ENCODE peak calls at places on chromosomes 12 and 14, in five cellular contexts. H is GM12892, M is K562, A is GM12878, D is HepG2. I is an unnamed sample.

GRCh38 chr12:80632835-80633234 is 74.6 kb upstream of the MYF6 start:
- DNase-seq in H (no peak), M (no peak), A (no peak), D (peak; percentile 23), I (no peak)

GRCh38 chr12:6370994-6371754 is 4.2 kb downstream of the SCNN1A start:
- DNase-seq in H (no peak), M (peak; percentile 67), A (peak; percentile 34), D (peak; percentile 97), I (no peak)

GRCh38 chr14:101495827-101496778 is 65.2 kb upstream of the DIO3 start:
- DNase-seq in H (no peak), M (no peak), A (no peak), D (peak; percentile 9), I (no peak)

GRCh38 chr12:116861331-116861730 is 19.9 kb downstream of the HRK start:
- DNase-seq in H (no peak), M (peak; percentile 40), A (peak; percentile 43), D (no peak), I (no peak)

GRCh38 chr12:109246221-109246620 is 62.9 kb downstream of the FOXN4 start:
- DNase-seq in H (no peak), M (no peak), A (no peak), D (no peak), I (no peak)

GRCh38 chr12:92075425-92075891 is 70.2 kb downstream of the BTG1 start:
- DNase-seq in H (no peak), M (peak; percentile 65), A (no peak), D (no peak), I (peak; percentile 16)

GRCh38 chr14:91796622-91797347 is 64.9 kb upstream of the CATSPERB start:
- DNase-seq in H (no peak), M (no peak), A (no peak), D (no peak), I (no peak)

GRCh38 chr14:61520546-61520945 is 174.8 kb upstream of the HIF1A start:
- DNase-seq in H (no peak), M (no peak), A (no peak), D (no peak), I (no peak)

GRCh38 chr12:110249716-110250225 is 31.3 kb upstream of the ATP2A2 start:
- DNase-seq in H (no peak), M (no peak), A (peak; percentile 13), D (peak; percentile 74), I (no peak)

GRCh38 chr12:104182144-104182543 is 33.4 kb upstream of the TXNRD1 start:
- DNase-seq in H (no peak), M (no peak), A (no peak), D (no peak), I (no peak)

GRCh38 chr14:75257241-75257640 is 21.4 kb upstream of the FOS start:
- DNase-seq in H (no peak), M (no peak), A (no peak), D (no peak), I (no peak)

GRCh38 chr12:123063535-123063934 is 83.1 kb downstream of the ARL6IP4 start:
- DNase-seq in H (no peak), M (peak; percentile 60), A (no peak), D (peak; percentile 39), I (no peak)

GRCh38 chr12:107007421-107007820 is 20.5 kb upstream of the MTERF2 start:
- DNase-seq in H (no peak), M (no peak), A (no peak), D (no peak), I (no peak)

GRCh38 chr12:25063873-25064598 is 115.1 kb upstream of the BCAT1 start:
- DNase-seq in H (no peak), M (no peak), A (no peak), D (no peak), I (no peak)

GRCh38 chr12:116358850-116359761 is 81.6 kb upstream of the MED13L start:
- DNase-seq in H (peak; percentile 52), M (peak; percentile 94), A (no peak), D (peak; percentile 92), I (peak; percentile 46)

DNA sequence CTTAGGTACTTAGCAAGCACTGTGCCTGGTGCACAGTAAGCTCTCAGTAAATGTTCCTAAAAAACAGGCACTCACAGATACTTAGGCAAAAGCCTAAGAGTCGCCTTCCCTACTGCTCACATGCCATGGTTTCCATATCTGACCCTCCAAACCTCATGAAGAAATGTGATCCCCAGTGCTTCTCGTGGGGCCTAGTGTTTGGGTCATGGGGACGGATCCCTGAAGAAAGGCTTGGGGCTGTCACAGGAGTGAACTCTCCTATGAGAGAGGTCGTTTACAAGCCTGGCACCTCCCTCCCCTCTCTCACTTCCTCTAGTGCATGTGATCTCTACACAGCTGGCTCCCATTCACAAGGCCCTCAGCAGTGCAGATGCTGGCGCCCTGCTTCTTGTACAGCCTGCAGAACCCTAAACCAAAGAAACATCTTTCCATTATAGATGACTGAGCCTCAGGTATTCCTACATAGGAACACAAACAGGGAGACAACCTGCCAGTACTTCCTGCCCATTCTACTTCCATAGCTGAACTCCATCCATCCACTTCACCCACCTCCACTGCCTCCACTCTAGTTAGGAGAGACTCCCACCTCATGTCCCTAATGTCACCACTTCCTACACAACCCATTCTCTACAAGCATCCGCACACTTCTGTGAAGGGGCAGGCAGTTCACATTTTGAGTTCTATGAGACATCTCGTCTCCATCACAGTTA is 2.9 kb downstream of the SLC15A4 start:
- DNase-seq in H (no peak), M (no peak), A (no peak), D (no peak), I (no peak)
- TF ChIP-seq POLR2A in H (peak; percentile 74), M (no peak), A (peak; percentile 83), D (no peak), I (peak; percentile 86)

DNA sequence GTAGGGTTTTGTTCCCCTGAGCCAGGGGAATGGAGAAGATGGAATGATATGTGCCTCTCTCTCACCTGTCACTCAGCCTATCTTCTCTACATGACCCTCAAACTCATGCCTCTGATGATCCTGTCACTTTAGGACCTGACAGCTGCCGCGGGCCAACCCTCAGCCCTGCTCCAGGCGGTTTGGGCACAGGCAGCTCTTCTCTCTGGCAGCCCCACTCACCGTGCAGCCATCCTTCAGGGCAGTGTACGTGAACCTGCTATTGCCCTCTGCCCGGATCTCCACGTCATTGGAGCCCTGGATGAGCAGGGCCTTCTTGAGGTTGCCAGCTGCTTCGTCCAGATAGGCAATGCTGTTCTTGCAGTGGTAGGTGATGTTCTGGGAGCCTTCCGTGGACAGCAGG is 10.5 kb downstream of the TMEM106C start:
- DNase-seq in H (no peak), M (no peak), A (no peak), D (no peak), I (no peak)
- TF ChIP-seq TAF1 in H (no peak), M (no peak), A (no peak), D (no peak), I (no peak)

GRCh38 chr12:121575952-121576615 is 4.7 kb downstream of the KDM2B start:
- DNase-seq in H (no peak), M (no peak), A (no peak), D (no peak), I (no peak)
- TF ChIP-seq POLR2A in H (no peak), M (no peak), A (no peak), D (no peak), I (no peak)

GRCh38 chr12:131290255-131290959 is 336.7 kb downstream of the ADGRD1 start:
- DNase-seq in H (no peak), M (no peak), A (no peak), D (no peak), I (no peak)
- TF ChIP-seq TAF1 in H (no peak), M (no peak), A (no peak), D (no peak), I (no peak)